ENCODE peak calls at places on chromosomes 3 and 15, in eight cellular contexts. J is WERI-Rb-1, A is HEK293T, D is T-helper 2 cell, Q is IMR-90, I is NCI-H345, Y is suprapubic skin, Z is NCI-H1092. U is an unnamed sample.

GRCh38 chr3:37906734-37907282 is 45.1 kb downstream of the CTDSPL start:
- DNase-seq in J (no peak), A (no peak), D (no peak), Q (no peak), I (no peak), Y (no peak), Z (no peak), U (no peak)

GRCh38 chr3:64900220-64900619 is 212.4 kb upstream of the ADAMTS9 start:
- DNase-seq in J (no peak), A (no peak), D (no peak), Q (no peak), I (no peak), Y (no peak), Z (no peak), U (no peak)

GRCh38 chr15:60788514-60789091 is 309.7 kb upstream of the ICE2 start:
- DNase-seq in J (no peak), A (no peak), D (no peak), Q (no peak), I (no peak), Y (no peak), Z (no peak), U (no peak)

GRCh38 chr3:25281041-25281842 is 146.8 kb upstream of the RARB start:
- DNase-seq in J (peak), A (no peak), D (no peak), Q (no peak), I (no peak), Y (no peak), Z (no peak), U (no peak)

GRCh38 chr15:42048821-42049200 is 28.0 kb upstream of the PLA2G4E start:
- DNase-seq in J (no peak), A (no peak), D (no peak), Q (no peak), I (no peak), Y (no peak), Z (no peak), U (no peak)

GRCh38 chr3:180267202-180267843 is 230.6 kb upstream of the PEX5L start:
- DNase-seq in J (no peak), A (no peak), D (no peak), Q (no peak), I (no peak), Y (no peak), Z (no peak), U (no peak)

GRCh38 chr3:7075901-7076300 is 215.0 kb downstream of the GRM7 start:
- DNase-seq in J (no peak), A (no peak), D (no peak), Q (no peak), I (no peak), Y (no peak), Z (no peak), U (no peak)

GRCh38 chr3:43185656-43186375 is 79.9 kb upstream of the POMGNT2 start:
- DNase-seq in J (no peak), A (no peak), D (no peak), Q (peak), I (no peak), Y (no peak), Z (no peak), U (no peak)

GRCh38 chr15:78044407-78045155 is 32.9 kb downstream of the TBC1D2B start:
- DNase-seq in J (no peak), A (no peak), D (no peak), Q (no peak), I (no peak), Y (no peak), Z (no peak), U (peak)

GRCh38 chr3:111570404-111571030 is 24.6 kb downstream of the ZBED2 start:
- DNase-seq in J (no peak), A (no peak), D (no peak), Q (no peak), I (no peak), Y (no peak), Z (no peak), U (no peak)

GRCh38 chr15:76201536-76202255 is 109.6 kb downstream of the ETFA start:
- DNase-seq in J (no peak), A (no peak), D (no peak), Q (no peak), I (no peak), Y (peak), Z (no peak), U (no peak)

GRCh38 chr15:89971592-89971997 is 29.5 kb upstream of the ZNF710 start:
- DNase-seq in J (peak), A (peak), D (peak), Q (peak), I (no peak), Y (no peak), Z (no peak), U (peak)

GRCh38 chr3:184505479-184505878 is 56.1 kb upstream of the EPHB3 start:
- DNase-seq in J (peak), A (no peak), D (no peak), Q (no peak), I (no peak), Y (no peak), Z (no peak), U (no peak)

GRCh38 chr3:52450489-52451236 is 3.2 kb downstream of the TNNC1 start:
- DNase-seq in J (no peak), A (no peak), D (no peak), Q (no peak), I (no peak), Y (no peak), Z (no peak), U (no peak)

GRCh38 chr3:195867631-195868335 is 40.6 kb downstream of the TNK2 start:
- DNase-seq in J (no peak), A (no peak), D (no peak), Q (no peak), I (no peak), Y (no peak), Z (no peak), U (no peak)

GRCh38 chr3:186075931-186076567 is 32.8 kb downstream of the ETV5 start:
- DNase-seq in J (no peak), A (no peak), D (no peak), Q (no peak), I (no peak), Y (no peak), Z (no peak), U (no peak)

GRCh38 chr3:156461889-156462288 is 93.0 kb downstream of the SSR3 start:
- DNase-seq in J (no peak), A (no peak), D (no peak), Q (no peak), I (no peak), Y (no peak), Z (no peak), U (no peak)

GRCh38 chr3:133991637-133992036 is 38.1 kb downstream of the SLCO2A1 start:
- DNase-seq in J (no peak), A (no peak), D (no peak), Q (no peak), I (no peak), Y (peak), Z (no peak), U (no peak)

GRCh38 chr3:308597-309321 is 112.2 kb downstream of the CHL1 start:
- DNase-seq in J (no peak), A (no peak), D (no peak), Q (no peak), I (no peak), Y (no peak), Z (no peak), U (no peak)

GRCh38 chr3:196979545-196979944 is 10.9 kb upstream of the PIGZ start:
- DNase-seq in J (no peak), A (no peak), D (no peak), Q (peak), I (no peak), Y (no peak), Z (no peak), U (no peak)

GRCh38 chr3:86180696-86181095 is 810.3 kb downstream of the VGLL3 start:
- DNase-seq in J (peak), A (peak), D (no peak), Q (no peak), I (peak), Y (no peak), Z (no peak), U (peak)

GRCh38 chr15:69065981-69066645 is 51.6 kb downstream of the NOX5 start:
- DNase-seq in J (no peak), A (no peak), D (no peak), Q (no peak), I (no peak), Y (no peak), Z (no peak), U (no peak)

GRCh38 chr15:31276596-31277298 is 49.9 kb upstream of the KLF13 start:
- DNase-seq in J (peak), A (no peak), D (no peak), Q (no peak), I (peak), Y (peak), Z (peak), U (no peak)

GRCh38 chr15:35545316-35545824 is 595 bp downstream of the DPH6 start:
- DNase-seq in J (peak), A (peak), D (no peak), Q (peak), I (no peak), Y (peak), Z (no peak), U (peak)

U was measured in SK-MEL-5.